ENCODE peak calls at places on chromosomes 5 and 9, in four cellular contexts. Q is GM23338, I is breast epithelium, S is suprapubic skin. Z is an unnamed sample.

GRCh38 chr9:7892975-7893374 is 93.4 kb upstream of the DMAC1 start:
- DNase-seq in Q (no peak), I (no peak), S (no peak), Z (no peak)

GRCh38 chr9:133377721-133378216 is 1.6 kb downstream of the STKLD1 start:
- DNase-seq in Q (no peak), I (no peak), S (no peak), Z (no peak)

GRCh38 chr9:95516221-95516735 is 493 bp downstream of the PTCH1 start:
- DNase-seq in Q (peak; percentile 55), I (no peak), S (no peak), Z (no peak)

GRCh38 chr5:61901997-61902396 is 404.0 kb upstream of the KIF2A start:
- DNase-seq in Q (no peak), I (no peak), S (no peak), Z (no peak)

GRCh38 chr9:134220311-134220710 is 55.9 kb upstream of the RNU6ATAC start:
- DNase-seq in Q (no peak), I (no peak), S (no peak), Z (no peak)

GRCh38 chr5:88897748-88898147 is 14.8 kb upstream of the MEF2C start:
- DNase-seq in Q (peak; percentile 73), I (no peak), S (no peak), Z (no peak)

GRCh38 chr9:98249774-98250173 is 5.7 kb downstream of the TBC1D2 start:
- DNase-seq in Q (no peak), I (no peak), S (no peak), Z (no peak)

GRCh38 chr5:122559676-122560075 is 215.2 kb upstream of the SNX2 start:
- DNase-seq in Q (no peak), I (no peak), S (no peak), Z (no peak)

GRCh38 chr5:139391570-139392323 is 2.0 kb upstream of the MZB1 start:
- DNase-seq in Q (peak; percentile 59), I (no peak), S (peak; percentile 80), Z (peak; percentile 94)

GRCh38 chr9:22392523-22392922 is 54.1 kb upstream of the DMRTA1 start:
- DNase-seq in Q (no peak), I (no peak), S (no peak), Z (no peak)

GRCh38 chr9:994005-994404 is 17.6 kb downstream of the DMRT3 start:
- DNase-seq in Q (no peak), I (no peak), S (no peak), Z (no peak)

GRCh38 chr5:180523629-180524466 is 29.7 kb downstream of the CNOT6 start:
- DNase-seq in Q (no peak), I (no peak), S (no peak), Z (no peak)

GRCh38 chr9:122340161-122340560 is 30.7 kb upstream of the PTGS1 start:
- DNase-seq in Q (no peak), I (no peak), S (no peak), Z (no peak)

GRCh38 chr9:130447193-130447816 is 2.5 kb downstream of the ASS1 start:
- DNase-seq in Q (no peak), I (no peak), S (no peak), Z (no peak)

GRCh38 chr9:98455957-98456621 is 200.6 kb upstream of the TBC1D2 start:
- DNase-seq in Q (no peak), I (no peak), S (no peak), Z (no peak)

GRCh38 chr9:22446589-22446949 is at the start of gene DMRTA1:
- DNase-seq in Q (peak; percentile 90), I (peak; percentile 59), S (peak; percentile 84), Z (no peak)

GRCh38 chr9:84668204-84669007 is 1.1 kb upstream of the NTRK2 start:
- DNase-seq in Q (peak; percentile 88), I (peak; percentile 64), S (no peak), Z (no peak)

GRCh38 chr9:4145482-4145881 is 154.4 kb downstream of the GLIS3 start:
- DNase-seq in Q (peak; percentile 36), I (no peak), S (no peak), Z (no peak)

GRCh38 chr5:171835066-171835465 is 49.4 kb downstream of the SMIM23 start:
- DNase-seq in Q (no peak), I (no peak), S (no peak), Z (no peak)

GRCh38 chr5:5078009-5078897 is 61.9 kb upstream of the ADAMTS16 start:
- DNase-seq in Q (peak; percentile 66), I (no peak), S (no peak), Z (no peak)

GRCh38 chr5:81232449-81233079 is 558 bp upstream of the CKMT2 start:
- DNase-seq in Q (no peak), I (no peak), S (no peak), Z (no peak)

GRCh38 chr5:58466939-58467338 is 7.1 kb upstream of the PLK2 start:
- DNase-seq in Q (peak; percentile 57), I (no peak), S (no peak), Z (no peak)

GRCh38 chr9:34375901-34376595 is 650 bp downstream of the MYORG start:
- DNase-seq in Q (peak; percentile 76), I (no peak), S (no peak), Z (peak; percentile 83)

GRCh38 chr9:81363916-81364480 is 325.3 kb downstream of the TLE1 start:
- DNase-seq in Q (no peak), I (no peak), S (no peak), Z (no peak)

GRCh38 chr5:113227798-113228197 is 207.0 kb downstream of the TSSK1B start:
- DNase-seq in Q (no peak), I (no peak), S (no peak), Z (no peak)

GRCh38 chr5:113225259-113225658 is 209.5 kb downstream of the TSSK1B start:
- DNase-seq in Q (no peak), I (no peak), S (no peak), Z (no peak)

GRCh38 chr5:113224605-113225065 is 210.2 kb downstream of the TSSK1B start:
- DNase-seq in Q (no peak), I (no peak), S (no peak), Z (no peak)

GRCh38 chr5:113223831-113224604 is 210.8 kb downstream of the TSSK1B start:
- DNase-seq in Q (no peak), I (no peak), S (no peak), Z (no peak)

GRCh38 chr5:113226337-113226736 is 208.5 kb downstream of the TSSK1B start:
- DNase-seq in Q (no peak), I (no peak), S (no peak), Z (no peak)
- H3K27ac ChIP-seq in Q (no peak overlapping the region), I (no peak overlapping the region), S (no peak overlapping the region), Z (no peak overlapping the region)

GRCh38 chr9:127860779-127861178 is 6.3 kb upstream of the ENG start:
- DNase-seq in Q (no peak), I (no peak), S (no peak), Z (no peak)
- H3K27ac ChIP-seq in Q (no peak overlapping the region), I (peak overlapping the region; percentile 32), S (no peak overlapping the region), Z (no peak overlapping the region)

GRCh38 chr5:142717582-142718215 is 31.8 kb upstream of the FGF1 start:
- DNase-seq in Q (peak; percentile 60), I (no peak), S (no peak), Z (no peak)

GRCh38 chr5:142715291-142715690 is 29.4 kb upstream of the FGF1 start:
- DNase-seq in Q (no peak), I (no peak), S (no peak), Z (no peak)

GRCh38 chr5:142719836-142720330 is 34.0 kb upstream of the FGF1 start:
- DNase-seq in Q (no peak), I (no peak), S (no peak), Z (no peak)

GRCh38 chr5:142713151-142713706 is 27.3 kb upstream of the FGF1 start:
- DNase-seq in Q (peak; percentile 96), I (peak; percentile 89), S (peak; percentile 90), Z (no peak)

DNA sequence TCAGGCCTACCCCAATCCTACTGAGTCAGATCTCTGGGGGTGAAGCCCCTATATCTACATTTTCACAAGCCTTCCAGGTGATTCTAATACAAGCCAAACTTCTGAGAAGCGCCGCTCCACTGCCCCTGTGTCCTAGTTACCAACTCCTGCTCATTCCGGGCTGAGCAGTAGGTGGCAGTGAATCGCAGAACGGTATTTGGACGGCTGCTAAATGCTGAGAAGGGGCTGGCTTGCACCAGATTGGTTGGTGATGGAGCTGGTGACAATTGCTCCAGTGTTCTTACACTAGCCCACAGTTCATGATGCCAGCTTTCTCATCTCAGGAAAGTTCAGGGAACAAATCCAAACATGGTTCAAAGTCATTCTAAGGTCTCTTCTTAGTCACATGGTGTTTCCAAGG is 31.1 kb upstream of the FGF1 start:
- DNase-seq in Q (peak; percentile 85), I (peak; percentile 55), S (no peak), Z (no peak)
- H3K27ac ChIP-seq in Q (no peak overlapping the region), I (peak overlapping the region; percentile 63), S (no peak overlapping the region), Z (no peak overlapping the region)

GRCh38 chr5:95471922-95472321 is 80.8 kb downstream of the FAM81B start:
- DNase-seq in Q (peak; percentile 17), I (no peak), S (no peak), Z (no peak)

GRCh38 chr5:95471447-95471846 is 80.3 kb downstream of the FAM81B start:
- DNase-seq in Q (no peak), I (no peak), S (no peak), Z (no peak)
- H3K27ac ChIP-seq in Q (no peak overlapping the region), I (no peak overlapping the region), S (no peak overlapping the region), Z (no peak overlapping the region)

DNA sequence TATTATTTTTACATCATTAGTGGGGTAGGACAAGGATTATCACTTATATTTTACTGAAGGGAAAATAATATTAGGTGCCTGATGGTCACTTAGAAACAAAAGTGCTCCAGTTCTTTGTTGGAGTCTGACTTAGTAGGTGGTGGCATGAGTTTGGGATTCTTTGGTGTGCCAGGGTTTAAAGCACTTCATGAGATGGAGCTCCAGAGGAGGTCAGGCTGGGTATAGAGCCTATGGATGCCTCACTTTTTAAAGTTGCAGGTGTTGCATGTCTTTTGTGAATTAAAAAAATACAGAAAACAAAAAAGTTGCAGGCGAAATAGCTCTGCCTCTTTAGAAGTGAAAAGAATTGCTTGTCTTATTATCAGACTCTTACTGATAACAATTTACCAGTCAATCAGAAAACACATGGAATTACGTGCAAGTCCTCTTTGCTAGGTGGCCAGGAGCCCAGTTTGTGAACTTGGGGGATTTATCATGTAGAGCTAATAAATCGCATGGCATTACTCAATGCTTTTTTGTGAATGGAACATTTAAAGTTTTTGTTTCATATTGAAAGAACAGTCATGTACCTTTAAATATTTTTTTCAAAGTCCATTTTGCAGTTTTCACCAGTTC is 1.6 kb downstream of the ITK start:
- DNase-seq in Q (no peak), I (no peak), S (no peak), Z (no peak)
- H3K27ac ChIP-seq in Q (no peak overlapping the region), I (no peak overlapping the region), S (no peak overlapping the region), Z (no peak overlapping the region)

GRCh38 chr5:136064510-136064909 is 35.7 kb downstream of the TGFBI start:
- DNase-seq in Q (no peak), I (no peak), S (peak; percentile 71), Z (no peak)
- H3K27ac ChIP-seq in Q (no peak overlapping the region), I (no peak overlapping the region), S (no peak overlapping the region), Z (no peak overlapping the region)